ENCODE peak calls at places on chromosomes 3 and 15, in four cellular contexts. K is AG09319, A is GM12865, C is NCI-H1930. Q is an unnamed sample.
A peak's percentile ranks its signal among the peaks of the same experiment; 100 is the strongest.

GRCh38 chr15:70354260-70354894 is 256.7 kb upstream of the TLE3 start:
- DNase-seq in K (no peak), A (no peak), C (no peak), Q (no peak)

GRCh38 chr3:8972614-8973013 is 9.3 kb upstream of the RAD18 start:
- DNase-seq in A (peak; percentile 31), C (no peak), K (no peak), Q (no peak)

GRCh38 chr3:123431007-123431657 is 17.8 kb downstream of the ADCY5 start:
- DNase-seq in A (no peak), C (no peak), K (no peak), Q (no peak)

GRCh38 chr15:48507416-48508065 is 138.0 kb downstream of the FBN1 start:
- DNase-seq in K (no peak), C (peak; percentile 3), A (peak; percentile 73), Q (peak; percentile 54)

GRCh38 chr3:189334064-189334920 is 162.5 kb downstream of the TPRG1 start:
- DNase-seq in K (no peak), C (no peak), A (no peak), Q (no peak)

GRCh38 chr3:108462899-108463298 is 47.5 kb downstream of the MYH15 start:
- DNase-seq in K (no peak), A (no peak), C (no peak), Q (no peak)

GRCh38 chr3:81947359-81947758 is 185.9 kb upstream of the GBE1 start:
- DNase-seq in A (no peak), K (no peak), C (no peak), Q (no peak)

GRCh38 chr3:61612211-61612995 is 51.0 kb downstream of the PTPRG start:
- DNase-seq in K (no peak), C (no peak), A (no peak), Q (no peak)

GRCh38 chr15:31130576-31131237 is 29.2 kb upstream of the TRPM1 start:
- DNase-seq in K (no peak), C (no peak), A (no peak), Q (no peak)

GRCh38 chr3:114179575-114179974 is 723 bp upstream of the DRD3 start:
- DNase-seq in C (peak; percentile 23), A (peak; percentile 20), K (peak; percentile 15), Q (no peak)

GRCh38 chr15:59274126-59274970 is 67.7 kb downstream of the LDHAL6B start:
- DNase-seq in A (peak; percentile 47), C (no peak), K (no peak), Q (no peak)

GRCh38 chr3:106065831-106066230 is 197.0 kb upstream of the CBLB start:
- DNase-seq in A (no peak), K (no peak), C (peak; percentile 22), Q (no peak)

GRCh38 chr15:52114656-52115055 is 2.1 kb upstream of the BCL2L10 start:
- DNase-seq in A (no peak), K (no peak), C (no peak), Q (no peak)

GRCh38 chr3:98574157-98574556 is 19.3 kb downstream of the CPOX start:
- DNase-seq in C (no peak), A (no peak), K (no peak), Q (no peak)

GRCh38 chr15:96171271-96171739 is 159.2 kb upstream of the NR2F2 start:
- DNase-seq in C (no peak), A (no peak), K (no peak), Q (no peak)

GRCh38 chr15:80706161-80706560 is 11.1 kb downstream of the ABHD17C start:
- DNase-seq in C (no peak), A (no peak), K (no peak), Q (no peak)

GRCh38 chr3:127162947-127163645 is 29.8 kb upstream of the PRR23E start:
- DNase-seq in A (peak; percentile 10), C (no peak), K (no peak), Q (peak; percentile 9)

GRCh38 chr3:44988073-44988472 is 12.0 kb downstream of the EXOSC7 start:
- DNase-seq in A (no peak), C (no peak), K (no peak), Q (no peak)

GRCh38 chr3:45337839-45338470 is 50.4 kb upstream of the LARS2 start:
- DNase-seq in A (no peak), K (no peak), C (no peak), Q (no peak)

GRCh38 chr15:74319596-74320357 is 47.7 kb downstream of the CYP11A1 start:
- DNase-seq in K (no peak), C (no peak), A (peak; percentile 22), Q (no peak)

GRCh38 chr15:88243895-88244787 is 12.4 kb downstream of the NTRK3 start:
- DNase-seq in K (no peak), C (no peak), A (peak; percentile 35), Q (peak; percentile 34)